ENCODE peak calls at places on chromosomes 1 and 21, in nine cellular contexts. I is activated T-cell treated with anti-CD3 and anti-CD28 coated beads, Interleukin-2, amount 50 U/mL, for 48 hours; G is stimulated activated CD8-positive, alpha-beta memory T cell treated with anti-CD3 and anti-CD28 coated beads, Interleukin-4, amount 100 ng/mL, for 24 hours; S is AG08396; F is COR-L47; L is HCEC 1CT; T is choroid plexus epithelial cell; D is mammary epithelial cell; Y is AG04449. K is an unnamed sample.

GRCh38 chr1:219088778-219089557 is 84.7 kb upstream of the LYPLAL1 start:
- DNase-seq in I (no peak), G (no peak), S (peak; percentile 60), F (no peak), L (peak; percentile 97), T (peak; percentile 97), D (peak; percentile 89), Y (peak; percentile 73), K (peak; percentile 98)

GRCh38 chr1:219188331-219188803 is 14.7 kb downstream of the LYPLAL1 start:
- DNase-seq in I (no peak), G (no peak), S (no peak), F (no peak), L (no peak), T (no peak), D (no peak), Y (no peak), K (no peak)

GRCh38 chr1:93578433-93578830 is 103.2 kb downstream of the BCAR3 start:
- DNase-seq in I (no peak), G (no peak), S (no peak), F (no peak), L (no peak), T (no peak), D (no peak), Y (no peak), K (no peak)

GRCh38 chr1:56185493-56185892 is 393.9 kb downstream of the PLPP3 start:
- DNase-seq in I (no peak), G (no peak), S (no peak), F (no peak), L (no peak), T (no peak), D (no peak), Y (no peak), K (no peak)

GRCh38 chr21:40754466-40754865 is 92.5 kb downstream of the DSCAM start:
- DNase-seq in I (no peak), G (no peak), S (no peak), F (no peak), L (no peak), T (no peak), D (no peak), Y (no peak), K (no peak)

GRCh38 chr1:184866991-184867788 is 107.1 kb downstream of the NIBAN1 start:
- DNase-seq in I (peak; percentile 68), G (peak; percentile 28), S (peak; percentile 42), F (no peak), L (peak; percentile 96), T (peak; percentile 98), D (peak; percentile 98), Y (peak; percentile 94), K (peak; percentile 83)

GRCh38 chr1:231040019-231040799 is at the start of gene FAM89A:
- DNase-seq in I (peak; percentile 84), G (peak; percentile 59), S (peak; percentile 93), F (peak; percentile 34), L (peak; percentile 55), T (no peak), D (no peak), Y (no peak), K (no peak)

GRCh38 chr1:40303790-40304189 is 13.3 kb downstream of the COL9A2 start:
- DNase-seq in I (no peak), G (no peak), S (no peak), F (no peak), L (no peak), T (no peak), D (no peak), Y (no peak), K (no peak)

GRCh38 chr1:29803486-29803885 is 567.2 kb downstream of the PTPRU start:
- DNase-seq in I (no peak), G (no peak), S (no peak), F (no peak), L (no peak), T (no peak), D (no peak), Y (no peak), K (no peak)

GRCh38 chr1:27478098-27478497 is 11.9 kb downstream of the WASF2 start:
- DNase-seq in I (peak; percentile 15), G (no peak), S (no peak), F (no peak), L (no peak), T (no peak), D (no peak), Y (no peak), K (no peak)

GRCh38 chr1:209076688-209077087 is 506.8 kb upstream of the CAMK1G start:
- DNase-seq in I (no peak), G (no peak), S (no peak), F (peak; percentile 23), L (no peak), T (peak; percentile 1), D (peak; percentile 21), Y (no peak), K (no peak)

GRCh38 chr1:228460830-228461229 is 26.4 kb upstream of the RNF187 start:
- DNase-seq in I (no peak), G (no peak), S (no peak), F (no peak), L (no peak), T (no peak), D (no peak), Y (no peak), K (no peak)

K was measured in brain microvascular endothelial cell.